ENCODE peak calls at places on chromosomes 7 and 10, in six cellular contexts. One of them, this sample, is unnamed.

GRCh38 chr10:114458955-114459354 is 54.7 kb upstream of the AFAP1L2 start:
- DNase-seq in thyroid gland: peak
- DNase-seq in ovary: no peak
- DNase-seq in stomach: peak
- DNase-seq in gastrocnemius medialis: peak
- DNase-seq in breast epithelium: no peak
- DNase-seq in this sample: peak

GRCh38 chr7:101699884-101700283 is 70.8 kb upstream of the MYL10 start:
- DNase-seq in stomach: no peak
- DNase-seq in gastrocnemius medialis: no peak
- DNase-seq in ovary: no peak
- DNase-seq in breast epithelium: no peak
- DNase-seq in thyroid gland: no peak
- DNase-seq in this sample: no peak

GRCh38 chr7:36129048-36129534 is 24.0 kb upstream of the EEPD1 start:
- DNase-seq in breast epithelium: no peak
- DNase-seq in thyroid gland: peak
- DNase-seq in gastrocnemius medialis: peak
- DNase-seq in ovary: no peak
- DNase-seq in stomach: peak
- DNase-seq in this sample: no peak

GRCh38 chr10:21285742-21286311 is 239.7 kb downstream of the SKIDA1 start:
- DNase-seq in gastrocnemius medialis: no peak
- DNase-seq in thyroid gland: no peak
- DNase-seq in breast epithelium: no peak
- DNase-seq in ovary: no peak
- DNase-seq in stomach: no peak
- DNase-seq in this sample: no peak

GRCh38 chr10:43667317-43667731 is 18.6 kb upstream of the ZNF32 start:
- DNase-seq in ovary: peak
- DNase-seq in breast epithelium: no peak
- DNase-seq in gastrocnemius medialis: no peak
- DNase-seq in stomach: no peak
- DNase-seq in thyroid gland: peak
- DNase-seq in this sample: no peak

GRCh38 chr7:46606771-46607170 is 685.7 kb upstream of the IGFBP3 start:
- DNase-seq in gastrocnemius medialis: no peak
- DNase-seq in stomach: no peak
- DNase-seq in breast epithelium: no peak
- DNase-seq in ovary: no peak
- DNase-seq in thyroid gland: no peak
- DNase-seq in this sample: no peak

GRCh38 chr7:139825666-139826290 is 3.3 kb upstream of the TBXAS1 start:
- DNase-seq in ovary: no peak
- DNase-seq in gastrocnemius medialis: no peak
- DNase-seq in thyroid gland: no peak
- DNase-seq in breast epithelium: no peak
- DNase-seq in stomach: no peak
- DNase-seq in this sample: no peak

GRCh38 chr7:28722684-28723083 is 235.4 kb downstream of the TRIL start:
- DNase-seq in gastrocnemius medialis: no peak
- DNase-seq in breast epithelium: no peak
- DNase-seq in stomach: no peak
- DNase-seq in thyroid gland: no peak
- DNase-seq in ovary: no peak
- DNase-seq in this sample: no peak

DNA sequence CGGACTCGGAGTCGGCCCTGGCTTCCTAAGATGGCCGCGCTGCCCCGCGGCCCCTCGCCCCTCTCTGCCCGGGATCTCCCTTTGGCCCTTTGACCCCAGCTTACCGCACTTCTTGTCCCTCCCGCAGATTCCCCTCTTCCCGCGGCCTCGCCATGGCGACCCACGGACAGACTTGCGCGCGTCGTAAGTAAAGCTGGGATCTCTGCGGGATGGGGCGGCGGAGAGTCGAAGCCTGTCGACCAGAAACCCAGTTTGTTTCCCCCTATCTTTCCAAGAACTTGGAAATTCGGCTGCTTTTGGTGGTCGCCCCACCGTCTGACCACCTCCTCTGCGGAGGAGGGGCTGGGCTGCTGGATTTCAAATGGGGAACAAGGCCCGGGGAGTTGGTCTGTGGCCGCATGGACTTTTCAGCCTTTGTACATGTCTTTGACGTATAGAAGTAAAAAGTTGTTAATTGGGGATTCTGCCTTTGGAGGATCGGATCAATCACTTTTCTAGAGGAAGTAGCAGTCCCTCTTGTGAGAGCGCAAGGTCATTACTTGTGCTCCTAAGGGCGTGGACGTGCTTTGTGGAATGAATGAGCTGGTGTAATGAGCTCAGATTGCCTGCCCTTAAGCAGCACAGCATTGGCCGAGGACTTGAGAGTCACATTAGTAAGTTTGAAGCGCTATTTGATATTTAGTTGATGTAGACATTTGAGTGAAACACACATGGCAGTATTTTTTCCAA is 575 bp downstream of the VDAC2 start:
- DNase-seq in gastrocnemius medialis: peak
- DNase-seq in stomach: peak
- DNase-seq in ovary: no peak
- DNase-seq in breast epithelium: no peak
- DNase-seq in thyroid gland: no peak
- DNase-seq in this sample: peak
- TF ChIP-seq POLR2A in gastrocnemius medialis: no peak
- TF ChIP-seq POLR2A in stomach: no peak
- TF ChIP-seq POLR2A in ovary: no peak
- TF ChIP-seq POLR2A in breast epithelium: no peak
- TF ChIP-seq POLR2A in thyroid gland: no peak
- TF ChIP-seq POLR2A in this sample: peak

GRCh38 chr7:37480642-37481041 is 32.0 kb upstream of the ELMO1 start:
- DNase-seq in stomach: no peak
- DNase-seq in breast epithelium: no peak
- DNase-seq in thyroid gland: no peak
- DNase-seq in gastrocnemius medialis: no peak
- DNase-seq in ovary: no peak
- DNase-seq in this sample: no peak
- TF ChIP-seq POLR2A in stomach: no peak
- TF ChIP-seq POLR2A in breast epithelium: no peak
- TF ChIP-seq POLR2A in thyroid gland: no peak
- TF ChIP-seq POLR2A in gastrocnemius medialis: no peak
- TF ChIP-seq POLR2A in ovary: no peak
- TF ChIP-seq POLR2A in this sample: no peak

GRCh38 chr7:155961241-155962190 is 149.3 kb upstream of the SHH start:
- DNase-seq in thyroid gland: peak
- DNase-seq in breast epithelium: peak
- DNase-seq in gastrocnemius medialis: no peak
- DNase-seq in ovary: peak
- DNase-seq in stomach: peak
- DNase-seq in this sample: no peak
- TF ChIP-seq POLR2A in thyroid gland: no peak
- TF ChIP-seq POLR2A in breast epithelium: no peak
- TF ChIP-seq POLR2A in gastrocnemius medialis: no peak
- TF ChIP-seq POLR2A in ovary: no peak
- TF ChIP-seq POLR2A in stomach: no peak
- TF ChIP-seq POLR2A in this sample: no peak

DNA sequence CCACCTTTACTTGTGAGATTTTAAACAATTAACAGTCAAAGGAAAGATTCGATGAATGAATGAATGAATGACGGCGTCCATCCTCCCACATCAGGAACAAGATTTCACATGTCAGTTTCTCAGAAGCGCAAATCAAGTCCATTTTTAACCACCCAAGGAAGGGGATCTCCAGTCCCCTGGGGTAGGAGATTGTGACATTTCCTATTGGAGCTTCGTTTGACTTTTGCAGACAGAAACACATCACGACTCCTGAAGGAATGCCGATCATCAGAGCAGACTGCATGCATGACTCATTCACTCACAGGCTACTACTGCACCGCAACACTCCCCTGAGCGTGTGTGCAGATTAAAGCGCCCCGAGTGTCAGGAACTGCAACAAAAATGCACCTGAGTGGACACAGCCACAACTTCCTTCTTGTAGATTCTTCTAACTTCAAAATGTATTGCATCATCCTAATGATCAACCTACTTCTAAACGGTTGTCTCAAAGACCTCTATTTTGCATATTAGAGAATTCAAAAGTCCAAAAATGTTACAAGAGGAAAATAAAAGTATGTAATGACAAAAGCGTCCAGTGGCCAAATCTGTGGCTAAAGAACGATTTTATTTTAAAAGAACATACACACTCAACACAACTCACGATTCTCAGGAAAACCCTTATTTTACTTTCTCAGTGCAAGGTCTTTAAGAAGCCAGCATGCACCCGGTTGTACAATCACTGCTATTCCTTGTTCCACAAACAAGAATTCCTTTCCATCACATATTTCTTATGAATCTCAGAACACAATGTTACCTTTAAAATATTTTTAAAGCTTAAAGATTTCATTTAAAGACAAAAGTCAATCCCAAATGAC is 172.6 kb downstream of the FAM107B start:
- DNase-seq in ovary: no peak
- DNase-seq in stomach: peak
- DNase-seq in breast epithelium: peak
- DNase-seq in gastrocnemius medialis: no peak
- DNase-seq in thyroid gland: no peak
- DNase-seq in this sample: no peak
- TF ChIP-seq POLR2A in ovary: no peak
- TF ChIP-seq POLR2A in stomach: no peak
- TF ChIP-seq POLR2A in breast epithelium: no peak
- TF ChIP-seq POLR2A in gastrocnemius medialis: no peak
- TF ChIP-seq POLR2A in thyroid gland: no peak
- TF ChIP-seq POLR2A in this sample: no peak

DNA sequence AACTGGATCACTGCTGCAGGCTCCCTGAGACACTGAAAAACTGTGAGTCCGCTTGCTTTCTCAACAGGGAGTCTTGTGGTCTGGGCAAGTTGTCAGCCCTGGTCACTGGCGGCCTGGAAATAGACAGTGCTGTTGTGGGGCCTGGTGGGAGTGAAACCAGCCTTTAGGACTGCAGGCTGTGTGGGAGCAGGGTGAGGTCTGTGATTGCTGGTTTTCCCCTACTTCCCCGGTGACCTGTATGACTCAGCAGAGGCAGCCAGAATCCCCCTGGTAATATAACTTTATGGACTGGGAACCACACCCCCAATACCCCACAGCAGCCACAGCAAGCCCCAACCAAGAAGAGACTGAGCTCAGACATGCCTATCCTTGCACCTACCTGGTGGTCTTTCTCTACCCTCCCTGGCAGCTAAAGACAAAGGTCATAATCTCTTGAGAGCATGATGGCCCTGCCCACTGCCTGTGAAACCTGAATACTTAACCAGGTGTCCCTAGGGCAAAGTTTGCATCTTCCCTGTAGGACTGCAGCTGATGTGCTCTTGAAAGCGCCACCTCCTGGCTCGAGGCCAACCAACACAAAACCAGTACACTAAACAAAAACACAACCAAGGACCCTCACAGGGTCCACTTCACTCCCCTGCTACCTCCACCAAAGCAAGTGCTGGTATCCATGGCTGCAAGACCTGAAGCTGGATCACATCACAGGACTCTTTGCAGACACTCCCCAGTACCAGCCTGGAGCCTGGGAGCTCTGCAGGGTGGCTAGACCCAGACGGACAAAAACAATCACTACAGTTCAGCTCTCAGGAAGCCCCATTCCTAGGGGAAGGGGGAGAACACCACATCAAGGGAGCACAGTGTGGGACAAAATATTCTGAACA is 7.2 kb upstream of the ADAM22 start:
- DNase-seq in thyroid gland: no peak
- DNase-seq in gastrocnemius medialis: no peak
- DNase-seq in ovary: no peak
- DNase-seq in breast epithelium: no peak
- DNase-seq in stomach: no peak
- DNase-seq in this sample: no peak
- TF ChIP-seq POLR2A in thyroid gland: no peak
- TF ChIP-seq POLR2A in gastrocnemius medialis: no peak
- TF ChIP-seq POLR2A in ovary: no peak
- TF ChIP-seq POLR2A in breast epithelium: no peak
- TF ChIP-seq POLR2A in stomach: no peak
- TF ChIP-seq POLR2A in this sample: no peak

GRCh38 chr10:70130878-70131559 is 1.6 kb downstream of the AIFM2 start:
- DNase-seq in stomach: no peak
- DNase-seq in ovary: no peak
- DNase-seq in gastrocnemius medialis: peak
- DNase-seq in breast epithelium: no peak
- DNase-seq in thyroid gland: peak
- DNase-seq in this sample: no peak

GRCh38 chr10:70135684-70136083 is 3.1 kb upstream of the AIFM2 start:
- DNase-seq in stomach: peak
- DNase-seq in breast epithelium: no peak
- DNase-seq in gastrocnemius medialis: peak
- DNase-seq in ovary: no peak
- DNase-seq in thyroid gland: no peak
- DNase-seq in this sample: no peak

GRCh38 chr10:70135046-70135445 is 2.4 kb upstream of the AIFM2 start:
- DNase-seq in stomach: peak
- DNase-seq in gastrocnemius medialis: no peak
- DNase-seq in ovary: no peak
- DNase-seq in breast epithelium: no peak
- DNase-seq in thyroid gland: no peak
- DNase-seq in this sample: no peak

GRCh38 chr10:70131560-70131937 is 1.1 kb downstream of the AIFM2 start:
- DNase-seq in ovary: no peak
- DNase-seq in breast epithelium: no peak
- DNase-seq in stomach: no peak
- DNase-seq in thyroid gland: no peak
- DNase-seq in gastrocnemius medialis: no peak
- DNase-seq in this sample: no peak

DNA sequence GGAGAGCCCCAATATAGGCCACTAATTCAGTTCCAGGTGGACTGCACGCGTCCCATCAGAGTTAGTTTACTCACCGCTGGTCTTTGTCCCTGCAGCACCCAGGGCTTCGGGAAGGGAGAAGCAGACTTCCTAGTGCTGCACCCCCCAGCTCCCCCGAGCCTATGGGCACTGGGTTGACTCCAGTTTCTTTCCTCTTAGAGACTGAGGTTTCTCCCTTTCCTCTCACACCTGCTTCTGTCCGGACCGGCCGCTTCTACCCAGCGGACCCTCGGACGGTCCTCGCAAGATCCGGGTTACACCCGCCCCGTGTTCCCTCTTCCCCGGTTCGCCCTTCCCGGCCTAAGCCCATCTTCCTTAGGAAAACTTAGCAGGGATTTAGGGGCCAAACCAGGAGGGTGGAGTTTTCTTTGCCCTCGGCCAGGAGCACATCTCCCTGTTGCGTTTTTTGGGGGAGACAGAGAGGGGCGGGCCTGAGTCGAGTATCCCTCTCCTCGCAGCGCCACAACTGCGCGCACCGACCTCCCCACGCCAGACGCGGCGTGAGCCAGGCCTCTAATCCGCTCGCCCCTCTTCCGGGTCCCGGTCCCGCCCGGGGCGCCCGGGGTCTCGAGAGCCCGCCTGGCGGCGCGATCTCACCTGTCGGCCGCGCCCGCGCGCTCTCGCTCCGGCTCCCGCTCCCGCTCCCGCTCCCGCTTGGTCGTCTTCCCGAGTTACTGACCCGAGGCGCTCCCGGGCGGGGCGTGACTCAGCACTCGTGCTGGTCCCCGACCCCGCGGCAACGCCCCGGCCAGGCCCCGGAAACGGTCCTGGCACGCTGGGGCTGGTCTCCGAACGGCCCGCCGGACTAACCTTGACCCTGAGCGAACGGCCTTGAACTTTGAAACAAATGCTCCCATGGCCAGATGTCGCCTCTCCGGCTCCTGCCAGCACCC is at the start of gene AIFM2:
- DNase-seq in stomach: peak
- DNase-seq in breast epithelium: peak
- DNase-seq in thyroid gland: peak
- DNase-seq in ovary: peak
- DNase-seq in gastrocnemius medialis: peak
- DNase-seq in this sample: peak
- TF ChIP-seq POLR2A in stomach: peak
- TF ChIP-seq POLR2A in breast epithelium: no peak
- TF ChIP-seq POLR2A in thyroid gland: peak
- TF ChIP-seq POLR2A in ovary: peak
- TF ChIP-seq POLR2A in gastrocnemius medialis: peak
- TF ChIP-seq POLR2A in this sample: no peak

This sample was measured in erythroblast.